ENCODE peak calls at places on chromosomes 16 and 17, in seven cellular contexts. Z, M, C, G, F, D and Y are unnamed samples.

GRCh38 chr16:3879887-3880564 is 487 bp downstream of the CREBBP start:
- DNase-seq in Z (no peak), M (peak), C (peak), G (peak), F (peak), D (peak), Y (peak)

GRCh38 chr17:35390156-35390555 is 16.7 kb upstream of the SLFN11 start:
- DNase-seq in Z (no peak), M (no peak), C (no peak), G (no peak), F (no peak), D (no peak), Y (no peak)

GRCh38 chr17:933168-934083 is 46.1 kb downstream of the NXN start:
- DNase-seq in Z (peak), M (peak), C (no peak), G (no peak), F (no peak), D (peak), Y (no peak)

GRCh38 chr17:75012320-75013076 is at the start of gene MRPL58:
- DNase-seq in Z (peak), M (peak), C (peak), G (peak), F (peak), D (peak), Y (peak)

GRCh38 chr16:84537431-84538151 is 33.1 kb upstream of the MEAK7 start:
- DNase-seq in Z (no peak), M (no peak), C (no peak), G (peak), F (no peak), D (no peak), Y (no peak)

GRCh38 chr16:50464325-50465290 is 83.6 kb upstream of the NKD1 start:
- DNase-seq in Z (no peak), M (no peak), C (no peak), G (no peak), F (no peak), D (no peak), Y (no peak)

GRCh38 chr17:18966831-18967624 is 15.1 kb downstream of the SLC5A10 start:
- DNase-seq in Z (peak), M (peak), C (peak), G (no peak), F (no peak), D (no peak), Y (peak)

GRCh38 chr16:31664683-31665482 is 137.2 kb downstream of the AHSP start:
- DNase-seq in Z (no peak), M (peak), C (no peak), G (no peak), F (no peak), D (peak), Y (no peak)

GRCh38 chr17:68942389-68942788 is 12.8 kb downstream of the ABCA8 start:
- DNase-seq in Z (no peak), M (no peak), C (no peak), G (no peak), F (no peak), D (no peak), Y (peak)

GRCh38 chr16:11572301-11572995 is 14.3 kb downstream of the LITAF start:
- DNase-seq in Z (no peak), M (no peak), C (peak), G (no peak), F (no peak), D (no peak), Y (no peak)

GRCh38 chr17:42843358-42843934 is 934 bp upstream of the AOC2 start:
- DNase-seq in Z (peak), M (peak), C (no peak), G (peak), F (peak), D (peak), Y (peak)

GRCh38 chr16:3431779-3432219 is 11.5 kb downstream of the ZNF597 start:
- DNase-seq in Z (no peak), M (peak), C (peak), G (no peak), F (peak), D (no peak), Y (no peak)

GRCh38 chr17:27577884-27578717 is 52.9 kb upstream of the LGALS9 start:
- DNase-seq in Z (no peak), M (peak), C (peak), G (no peak), F (no peak), D (no peak), Y (no peak)

GRCh38 chr16:25108054-25108453 is 3.5 kb upstream of the LCMT1 start:
- DNase-seq in Z (no peak), M (no peak), C (no peak), G (no peak), F (peak), D (no peak), Y (no peak)

GRCh38 chr17:34673995-34674900 is 94.9 kb downstream of the TMEM132E start:
- DNase-seq in Z (no peak), M (no peak), C (no peak), G (no peak), F (peak), D (no peak), Y (no peak)

GRCh38 chr17:64019486-64020067 is 856 bp downstream of the ICAM2 start:
- DNase-seq in Z (no peak), M (no peak), C (no peak), G (no peak), F (no peak), D (no peak), Y (no peak)

GRCh38 chr17:64016974-64017373 is 3.5 kb downstream of the ICAM2 start:
- DNase-seq in Z (no peak), M (no peak), C (no peak), G (no peak), F (no peak), D (no peak), Y (no peak)

GRCh38 chr17:64017381-64017980 is 3.0 kb downstream of the ICAM2 start:
- DNase-seq in Z (no peak), M (no peak), C (no peak), G (no peak), F (no peak), D (no peak), Y (no peak)

GRCh38 chr17:64015447-64015846 is 5.0 kb downstream of the ICAM2 start:
- DNase-seq in Z (no peak), M (no peak), C (no peak), G (no peak), F (no peak), D (no peak), Y (no peak)

GRCh38 chr17:64016248-64016784 is 4.1 kb downstream of the ICAM2 start:
- DNase-seq in Z (no peak), M (no peak), C (no peak), G (no peak), F (no peak), D (no peak), Y (peak)
- TF ChIP-seq CTCF in Z (peak), M (peak), C (peak), G (no peak), F (peak), D (no peak), Y (no peak)

GRCh38 chr17:37643118-37643766 is at the start of gene DDX52:
- DNase-seq in Z (peak), M (peak), C (peak), G (peak), F (peak), D (peak), Y (peak)
- TF ChIP-seq CTCF in Z (no peak), M (no peak), C (peak), G (no peak), F (no peak), D (no peak), Y (no peak)

GRCh38 chr16:70693231-70693671 is 7.4 kb upstream of the MTSS2 start:
- DNase-seq in Z (no peak), M (no peak), C (peak), G (no peak), F (no peak), D (no peak), Y (no peak)
- TF ChIP-seq CTCF in Z (no peak), M (no peak), C (no peak), G (no peak), F (no peak), D (no peak), Y (no peak)

GRCh38 chr17:49970498-49970897 is 1.5 kb downstream of the DLX4 start:
- DNase-seq in Z (no peak), M (no peak), C (no peak), G (no peak), F (no peak), D (no peak), Y (no peak)

GRCh38 chr17:49971199-49971847 is 2.3 kb downstream of the DLX4 start:
- DNase-seq in Z (no peak), M (no peak), C (no peak), G (no peak), F (no peak), D (no peak), Y (no peak)

GRCh38 chr17:49971848-49972485 is 3.0 kb downstream of the DLX4 start:
- DNase-seq in Z (no peak), M (no peak), C (no peak), G (no peak), F (no peak), D (no peak), Y (no peak)

GRCh38 chr17:49973271-49973615 is 4.3 kb downstream of the DLX4 start:
- DNase-seq in Z (no peak), M (no peak), C (no peak), G (no peak), F (no peak), D (no peak), Y (no peak)

GRCh38 chr17:49972486-49973270 is 3.7 kb downstream of the DLX4 start:
- DNase-seq in Z (no peak), M (no peak), C (no peak), G (no peak), F (no peak), D (no peak), Y (no peak)
- TF ChIP-seq CTCF in Z (no peak), M (no peak), C (no peak), G (no peak), F (no peak), D (no peak), Y (no peak)